ENCODE peak calls at places on chromosomes 5 and 9, in eight cellular contexts. One of them, this sample, is unnamed.

GRCh38 chr5:73282923-73283322 is 109.9 kb downstream of the TMEM174 start:
- DNase-seq in GM12878: no peak
- DNase-seq in Panc1: no peak
- DNase-seq in K562: no peak
- DNase-seq in stomach: peak; percentile 36
- DNase-seq in suprapubic skin: no peak
- DNase-seq in GM12891: no peak
- DNase-seq in H1: no peak
- DNase-seq in this sample: no peak

GRCh38 chr9:33161011-33161588 is 6.0 kb downstream of the B4GALT1 start:
- DNase-seq in K562: peak; percentile 41
- DNase-seq in suprapubic skin: peak; percentile 82
- DNase-seq in GM12878: no peak
- DNase-seq in H1: no peak
- DNase-seq in Panc1: no peak
- DNase-seq in GM12891: no peak
- DNase-seq in stomach: peak; percentile 62
- DNase-seq in this sample: no peak

GRCh38 chr5:33328842-33329241 is 111.9 kb upstream of the TARS1 start:
- DNase-seq in H1: no peak
- DNase-seq in stomach: no peak
- DNase-seq in suprapubic skin: no peak
- DNase-seq in GM12891: no peak
- DNase-seq in K562: no peak
- DNase-seq in GM12878: no peak
- DNase-seq in Panc1: no peak
- DNase-seq in this sample: no peak

GRCh38 chr5:143679777-143680176 is 132.2 kb upstream of the HMHB1 start:
- DNase-seq in K562: no peak
- DNase-seq in Panc1: no peak
- DNase-seq in H1: no peak
- DNase-seq in stomach: no peak
- DNase-seq in GM12891: no peak
- DNase-seq in GM12878: no peak
- DNase-seq in suprapubic skin: no peak
- DNase-seq in this sample: no peak

GRCh38 chr5:93022211-93022610 is 558.8 kb downstream of the NR2F1-AS1 start:
- DNase-seq in K562: no peak
- DNase-seq in GM12878: no peak
- DNase-seq in suprapubic skin: no peak
- DNase-seq in GM12891: no peak
- DNase-seq in H1: no peak
- DNase-seq in Panc1: no peak
- DNase-seq in stomach: no peak
- DNase-seq in this sample: no peak

GRCh38 chr9:35716236-35716635 is 15.8 kb downstream of the TLN1 start:
- DNase-seq in GM12891: no peak
- DNase-seq in stomach: no peak
- DNase-seq in H1: no peak
- DNase-seq in GM12878: no peak
- DNase-seq in K562: no peak
- DNase-seq in suprapubic skin: no peak
- DNase-seq in Panc1: no peak
- DNase-seq in this sample: no peak

GRCh38 chr5:161851691-161852299 is 3.9 kb downstream of the GABRA1 start:
- DNase-seq in K562: no peak
- DNase-seq in suprapubic skin: no peak
- DNase-seq in stomach: no peak
- DNase-seq in GM12878: no peak
- DNase-seq in Panc1: no peak
- DNase-seq in GM12891: no peak
- DNase-seq in H1: no peak
- DNase-seq in this sample: no peak

GRCh38 chr9:16252631-16253030 is 617.8 kb downstream of the BNC2 start:
- DNase-seq in K562: no peak
- DNase-seq in GM12878: no peak
- DNase-seq in stomach: no peak
- DNase-seq in GM12891: no peak
- DNase-seq in suprapubic skin: no peak
- DNase-seq in Panc1: no peak
- DNase-seq in H1: no peak
- DNase-seq in this sample: no peak

DNA sequence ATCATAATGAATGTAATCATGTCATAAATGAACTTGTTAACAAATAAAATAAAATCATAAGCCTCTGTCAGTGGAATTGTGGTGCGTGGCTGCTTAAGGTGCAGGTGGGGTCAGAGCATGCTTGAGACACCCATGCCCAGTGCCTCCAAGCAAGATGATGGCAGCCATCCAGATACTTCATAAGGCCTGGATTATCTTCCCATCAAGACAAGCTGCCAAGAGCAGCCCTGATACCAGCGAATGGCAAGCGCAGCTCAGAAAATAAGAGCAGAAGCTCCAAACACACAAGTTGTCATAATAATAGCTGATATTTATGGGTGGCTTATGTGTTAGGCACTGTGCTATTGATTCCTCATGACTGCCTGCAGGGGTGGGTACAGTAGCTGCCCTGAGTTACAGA is 21.8 kb upstream of the LMX1B start:
- DNase-seq in Panc1: no peak
- DNase-seq in stomach: no peak
- DNase-seq in GM12891: no peak
- DNase-seq in suprapubic skin: no peak
- DNase-seq in GM12878: no peak
- DNase-seq in K562: no peak
- DNase-seq in H1: no peak
- DNase-seq in this sample: no peak
- TF ChIP-seq POLR2AphosphoS5 in Panc1: no peak
- TF ChIP-seq POLR2AphosphoS5 in stomach: no peak
- TF ChIP-seq POLR2AphosphoS5 in GM12891: no peak
- TF ChIP-seq POLR2AphosphoS5 in suprapubic skin: no peak
- TF ChIP-seq POLR2AphosphoS5 in GM12878: no peak
- TF ChIP-seq POLR2AphosphoS5 in K562: no peak
- TF ChIP-seq POLR2AphosphoS5 in H1: no peak
- TF ChIP-seq POLR2AphosphoS5 in this sample: no peak

GRCh38 chr5:169631360-169631759 is 5.7 kb upstream of the DOCK2 start:
- DNase-seq in K562: no peak
- DNase-seq in GM12891: no peak
- DNase-seq in GM12878: no peak
- DNase-seq in stomach: no peak
- DNase-seq in H1: no peak
- DNase-seq in suprapubic skin: no peak
- DNase-seq in Panc1: no peak
- DNase-seq in this sample: no peak

GRCh38 chr5:169632946-169633345 is 4.1 kb upstream of the DOCK2 start:
- DNase-seq in suprapubic skin: no peak
- DNase-seq in GM12878: no peak
- DNase-seq in GM12891: no peak
- DNase-seq in K562: no peak
- DNase-seq in stomach: no peak
- DNase-seq in H1: no peak
- DNase-seq in Panc1: no peak
- DNase-seq in this sample: no peak

GRCh38 chr5:169627551-169627950 is 9.5 kb upstream of the DOCK2 start:
- DNase-seq in Panc1: no peak
- DNase-seq in suprapubic skin: no peak
- DNase-seq in GM12891: no peak
- DNase-seq in stomach: no peak
- DNase-seq in GM12878: no peak
- DNase-seq in K562: no peak
- DNase-seq in H1: no peak
- DNase-seq in this sample: no peak

GRCh38 chr5:169628891-169629290 is 8.2 kb upstream of the DOCK2 start:
- DNase-seq in GM12891: no peak
- DNase-seq in stomach: no peak
- DNase-seq in GM12878: no peak
- DNase-seq in suprapubic skin: no peak
- DNase-seq in Panc1: no peak
- DNase-seq in K562: no peak
- DNase-seq in H1: no peak
- DNase-seq in this sample: no peak

DNA sequence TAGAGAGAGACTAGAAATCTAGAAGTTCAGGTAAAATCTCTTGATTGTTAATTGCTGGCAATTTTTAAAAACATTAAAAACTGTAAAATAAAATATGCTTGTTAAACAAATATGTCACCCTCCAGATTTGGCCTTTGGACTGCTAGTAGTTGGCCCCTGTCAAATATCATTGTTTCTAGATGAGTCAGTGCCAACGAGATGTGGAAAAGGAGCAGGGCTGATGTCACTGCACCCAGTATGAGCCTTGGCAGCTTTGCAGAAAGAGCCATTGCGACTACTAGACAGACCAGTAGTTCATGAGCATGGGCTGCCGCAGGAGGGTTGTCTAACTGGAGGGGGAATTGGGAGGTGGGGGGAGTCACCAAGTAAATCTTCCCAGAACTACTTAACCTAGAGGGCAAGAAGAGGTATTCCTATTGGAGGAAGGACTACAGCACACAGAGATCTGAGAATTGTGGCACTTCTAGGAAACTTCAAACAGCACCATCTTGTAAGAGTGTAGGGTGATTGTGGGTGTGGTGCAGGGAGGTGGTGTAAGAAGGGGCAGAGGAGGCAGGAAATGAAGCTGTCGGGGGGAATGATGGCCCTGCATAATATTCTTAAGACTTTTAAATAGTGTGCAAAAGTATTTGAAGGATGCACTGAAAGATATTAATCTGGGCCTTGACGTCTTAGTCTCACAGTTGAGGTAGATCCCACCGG is 7.1 kb upstream of the DOCK2 start:
- DNase-seq in suprapubic skin: no peak
- DNase-seq in Panc1: no peak
- DNase-seq in GM12878: no peak
- DNase-seq in K562: no peak
- DNase-seq in GM12891: no peak
- DNase-seq in stomach: no peak
- DNase-seq in H1: no peak
- DNase-seq in this sample: no peak
- TF ChIP-seq POLR2AphosphoS5 in suprapubic skin: no peak
- TF ChIP-seq POLR2AphosphoS5 in Panc1: no peak
- TF ChIP-seq POLR2AphosphoS5 in GM12878: no peak
- TF ChIP-seq POLR2AphosphoS5 in K562: no peak
- TF ChIP-seq POLR2AphosphoS5 in GM12891: no peak
- TF ChIP-seq POLR2AphosphoS5 in stomach: no peak
- TF ChIP-seq POLR2AphosphoS5 in H1: no peak
- TF ChIP-seq POLR2AphosphoS5 in this sample: no peak

GRCh38 chr9:130539473-130540223 is 39.7 kb upstream of the FUBP3 start:
- DNase-seq in GM12891: no peak
- DNase-seq in K562: no peak
- DNase-seq in Panc1: no peak
- DNase-seq in suprapubic skin: no peak
- DNase-seq in H1: no peak
- DNase-seq in GM12878: no peak
- DNase-seq in stomach: no peak
- DNase-seq in this sample: no peak
- TF ChIP-seq POLR2AphosphoS5 in GM12891: no peak
- TF ChIP-seq POLR2AphosphoS5 in K562: no peak
- TF ChIP-seq POLR2AphosphoS5 in Panc1: no peak
- TF ChIP-seq POLR2AphosphoS5 in suprapubic skin: no peak
- TF ChIP-seq POLR2AphosphoS5 in H1: no peak
- TF ChIP-seq POLR2AphosphoS5 in GM12878: no peak
- TF ChIP-seq POLR2AphosphoS5 in stomach: no peak
- TF ChIP-seq POLR2AphosphoS5 in this sample: no peak

GRCh38 chr9:137435381-137435891 is 5.7 kb downstream of the ENTPD8 start:
- DNase-seq in H1: no peak
- DNase-seq in stomach: no peak
- DNase-seq in Panc1: no peak
- DNase-seq in GM12878: no peak
- DNase-seq in GM12891: no peak
- DNase-seq in suprapubic skin: no peak
- DNase-seq in K562: no peak
- DNase-seq in this sample: no peak

GRCh38 chr9:137435980-137436760 is 5.0 kb downstream of the ENTPD8 start:
- DNase-seq in suprapubic skin: no peak
- DNase-seq in H1: no peak
- DNase-seq in GM12878: no peak
- DNase-seq in GM12891: no peak
- DNase-seq in stomach: peak; percentile 96
- DNase-seq in K562: peak; percentile 91
- DNase-seq in Panc1: no peak
- DNase-seq in this sample: no peak

GRCh38 chr9:137438591-137439157 is 2.5 kb downstream of the ENTPD8 start:
- DNase-seq in suprapubic skin: no peak
- DNase-seq in stomach: no peak
- DNase-seq in Panc1: no peak
- DNase-seq in GM12891: no peak
- DNase-seq in H1: no peak
- DNase-seq in K562: no peak
- DNase-seq in GM12878: no peak
- DNase-seq in this sample: no peak

GRCh38 chr9:137437691-137438590 is 3.2 kb downstream of the ENTPD8 start:
- DNase-seq in GM12878: no peak
- DNase-seq in suprapubic skin: no peak
- DNase-seq in GM12891: no peak
- DNase-seq in Panc1: no peak
- DNase-seq in stomach: peak; percentile 61
- DNase-seq in H1: no peak
- DNase-seq in K562: no peak
- DNase-seq in this sample: no peak

DNA sequence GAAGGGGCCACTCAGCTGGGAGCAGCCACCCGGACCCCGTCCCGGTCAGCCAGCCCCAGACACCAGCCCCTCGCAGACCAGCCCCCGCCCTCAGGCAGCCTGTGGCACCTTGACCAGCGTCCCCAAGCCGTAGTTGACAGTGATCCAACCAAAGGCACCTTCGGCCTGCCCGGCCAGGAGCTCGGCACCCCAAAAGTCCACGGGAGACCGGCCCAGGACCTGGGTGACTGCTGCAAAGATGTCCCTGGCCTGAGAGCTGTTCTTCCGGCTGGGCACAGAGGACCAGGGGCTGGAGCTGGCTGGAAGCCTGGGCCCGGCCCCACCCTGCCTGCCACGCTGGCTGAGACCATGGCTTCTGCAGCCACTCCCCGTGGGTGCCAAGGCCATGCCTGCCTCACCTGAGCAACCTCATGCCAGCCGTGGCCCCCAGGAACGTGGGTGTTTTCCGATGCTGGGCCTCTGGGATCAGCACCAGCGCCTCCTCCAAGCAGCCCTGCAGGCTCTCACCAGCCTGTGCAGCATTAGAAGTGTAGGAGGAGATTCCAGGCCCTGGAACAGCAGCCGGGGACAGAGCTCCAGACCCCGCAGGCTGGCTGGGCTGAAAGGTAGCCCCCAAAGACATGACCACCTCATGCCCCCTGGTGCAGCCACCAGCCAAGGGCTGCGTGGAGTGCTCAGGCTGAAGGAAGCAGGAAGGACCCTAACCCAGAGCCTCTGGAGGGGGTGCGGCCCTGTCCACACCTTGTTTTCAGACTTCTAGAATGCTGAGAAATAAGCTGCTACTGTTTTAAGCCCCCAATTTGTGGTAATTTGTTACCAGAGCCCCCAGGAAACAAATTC is 4.2 kb downstream of the ENTPD8 start:
- DNase-seq in suprapubic skin: no peak
- DNase-seq in stomach: peak; percentile 69
- DNase-seq in GM12891: no peak
- DNase-seq in Panc1: no peak
- DNase-seq in H1: no peak
- DNase-seq in GM12878: no peak
- DNase-seq in K562: no peak
- DNase-seq in this sample: no peak
- TF ChIP-seq POLR2AphosphoS5 in suprapubic skin: no peak
- TF ChIP-seq POLR2AphosphoS5 in stomach: no peak
- TF ChIP-seq POLR2AphosphoS5 in GM12891: no peak
- TF ChIP-seq POLR2AphosphoS5 in Panc1: no peak
- TF ChIP-seq POLR2AphosphoS5 in H1: no peak
- TF ChIP-seq POLR2AphosphoS5 in GM12878: no peak
- TF ChIP-seq POLR2AphosphoS5 in K562: no peak
- TF ChIP-seq POLR2AphosphoS5 in this sample: no peak